ENCODE peak calls at places on chromosomes 3 and 15, in four cellular contexts. B, Y, G and L are unnamed samples.

GRCh38 chr15:63553388-63553791 is 43.8 kb upstream of the FBXL22 start:
- DNase-seq in B (no peak), Y (no peak), G (peak; percentile 90), L (no peak)

GRCh38 chr3:162956711-162957110 is 1460.1 kb downstream of the OTOL1 start:
- DNase-seq in B (no peak), G (no peak), Y (no peak), L (no peak)

GRCh38 chr3:42153039-42153438 is 61.9 kb downstream of the TRAK1 start:
- DNase-seq in G (no peak), B (no peak), Y (no peak), L (no peak)

GRCh38 chr3:107987036-107987557 is 103.7 kb downstream of the CD47 start:
- DNase-seq in B (no peak), Y (no peak), G (peak; percentile 96), L (no peak)

GRCh38 chr3:67215690-67216089 is 217.6 kb downstream of the KBTBD8 start:
- DNase-seq in Y (no peak), G (no peak), B (no peak), L (no peak)

GRCh38 chr3:108554233-108554632 is 35.0 kb downstream of the CIP2A start:
- DNase-seq in B (no peak), G (no peak), Y (no peak), L (no peak)

GRCh38 chr3:167575000-167575399 is 78.7 kb downstream of the WDR49 start:
- DNase-seq in Y (no peak), B (no peak), G (no peak), L (no peak)

GRCh38 chr3:140360332-140360731 is 317.5 kb upstream of the TRIM42 start:
- DNase-seq in G (no peak), Y (no peak), B (no peak), L (no peak)

GRCh38 chr15:37112171-37112570 is 11.8 kb upstream of the MEIS2 start:
- DNase-seq in Y (no peak), G (no peak), B (no peak), L (no peak)

GRCh38 chr15:99253381-99254090 is 2.3 kb downstream of the LRRC28 start:
- DNase-seq in B (no peak), G (peak; percentile 85), Y (no peak), L (no peak)

GRCh38 chr3:16427309-16427965 is 86.1 kb downstream of the RFTN1 start:
- DNase-seq in B (no peak), Y (no peak), G (peak; percentile 86), L (no peak)

GRCh38 chr3:115808816-115809215 is 185.5 kb downstream of the GAP43 start:
- DNase-seq in B (no peak), G (no peak), Y (no peak), L (no peak)

GRCh38 chr3:138944842-138945645 is 1.9 kb downstream of the FOXL2 start:
- DNase-seq in B (no peak), Y (no peak), G (no peak), L (peak; percentile 32)

GRCh38 chr3:139982404-139982803 is 47.4 kb downstream of the CLSTN2 start:
- DNase-seq in G (no peak), Y (no peak), B (no peak), L (no peak)

GRCh38 chr3:89474333-89475130 is 367.1 kb downstream of the EPHA3 start:
- DNase-seq in Y (no peak), B (no peak), G (no peak), L (no peak)

GRCh38 chr3:129490273-129490675 is 38.2 kb upstream of the RHO start:
- DNase-seq in Y (peak; percentile 48), B (peak; percentile 89), G (peak; percentile 90), L (peak; percentile 70)

GRCh38 chr3:169966951-169967915 is 626 bp downstream of the SEC62 start:
- DNase-seq in Y (peak; percentile 36), B (peak; percentile 82), G (peak; percentile 61), L (peak; percentile 34)

GRCh38 chr3:63863150-63864007 is at the start of the genes ATXN7 and THOC7:
- DNase-seq in B (peak; percentile 87), Y (peak; percentile 67), G (peak; percentile 67), L (peak; percentile 77)

GRCh38 chr3:159130108-159130507 is 328.3 kb downstream of the MFSD1 start:
- DNase-seq in Y (no peak), G (no peak), B (no peak), L (no peak)

GRCh38 chr15:75532413-75533250 is 46.5 kb downstream of the PTPN9 start:
- DNase-seq in G (peak; percentile 75), Y (no peak), B (peak; percentile 63), L (no peak)

GRCh38 chr15:101675015-101675414 is 22.8 kb upstream of the TM2D3 start:
- DNase-seq in G (peak; percentile 89), B (no peak), Y (no peak), L (no peak)